ENCODE peak calls at places on chromosomes 5 and 9, in seven cellular contexts. One of them, this sample, is unnamed.
A peak's percentile ranks its signal among the peaks of the same experiment; 100 is the strongest.

GRCh38 chr5:86689103-86689729 is 71.5 kb downstream of the COX7C start:
- DNase-seq in right atrium auricular region: no peak
- DNase-seq in glutamatergic neuron: no peak
- DNase-seq in CD4-positive, alpha-beta T cell: no peak
- DNase-seq in omental fat pad: no peak
- DNase-seq in transverse colon: no peak
- DNase-seq in suprapubic skin: no peak
- DNase-seq in this sample: no peak

GRCh38 chr9:93261281-93261680 is 77.3 kb downstream of the WNK2 start:
- DNase-seq in omental fat pad: no peak
- DNase-seq in glutamatergic neuron: peak; percentile 48
- DNase-seq in right atrium auricular region: peak; percentile 36
- DNase-seq in transverse colon: no peak
- DNase-seq in suprapubic skin: no peak
- DNase-seq in CD4-positive, alpha-beta T cell: no peak
- DNase-seq in this sample: peak; percentile 75

GRCh38 chr9:32644698-32645097 is 9.2 kb upstream of the TAF1L start:
- DNase-seq in right atrium auricular region: no peak
- DNase-seq in suprapubic skin: no peak
- DNase-seq in omental fat pad: no peak
- DNase-seq in glutamatergic neuron: no peak
- DNase-seq in CD4-positive, alpha-beta T cell: no peak
- DNase-seq in transverse colon: no peak
- DNase-seq in this sample: no peak

GRCh38 chr5:139769477-139769876 is 26.1 kb upstream of the PSD2 start:
- DNase-seq in suprapubic skin: no peak
- DNase-seq in transverse colon: no peak
- DNase-seq in omental fat pad: no peak
- DNase-seq in right atrium auricular region: no peak
- DNase-seq in glutamatergic neuron: no peak
- DNase-seq in CD4-positive, alpha-beta T cell: no peak
- DNase-seq in this sample: no peak

GRCh38 chr9:112337547-112337946 is 4.1 kb upstream of the PTBP3 start:
- DNase-seq in CD4-positive, alpha-beta T cell: no peak
- DNase-seq in glutamatergic neuron: no peak
- DNase-seq in suprapubic skin: no peak
- DNase-seq in omental fat pad: no peak
- DNase-seq in transverse colon: no peak
- DNase-seq in right atrium auricular region: no peak
- DNase-seq in this sample: no peak

GRCh38 chr5:139141841-139142240 is 56.3 kb downstream of the SIL1 start:
- DNase-seq in right atrium auricular region: peak; percentile 63
- DNase-seq in omental fat pad: no peak
- DNase-seq in transverse colon: peak; percentile 59
- DNase-seq in suprapubic skin: no peak
- DNase-seq in glutamatergic neuron: no peak
- DNase-seq in CD4-positive, alpha-beta T cell: no peak
- DNase-seq in this sample: no peak

GRCh38 chr5:75052461-75053285 is at the start of gene GCNT4:
- DNase-seq in right atrium auricular region: no peak
- DNase-seq in transverse colon: peak; percentile 38
- DNase-seq in omental fat pad: no peak
- DNase-seq in glutamatergic neuron: peak; percentile 49
- DNase-seq in CD4-positive, alpha-beta T cell: peak; percentile 33
- DNase-seq in suprapubic skin: no peak
- DNase-seq in this sample: no peak

GRCh38 chr9:85528607-85529006 is 213.1 kb downstream of the AGTPBP1 start:
- DNase-seq in CD4-positive, alpha-beta T cell: no peak
- DNase-seq in omental fat pad: no peak
- DNase-seq in suprapubic skin: no peak
- DNase-seq in right atrium auricular region: no peak
- DNase-seq in glutamatergic neuron: no peak
- DNase-seq in transverse colon: no peak
- DNase-seq in this sample: no peak

GRCh38 chr5:10973316-10973715 is 212.3 kb upstream of the DAP start:
- DNase-seq in glutamatergic neuron: no peak
- DNase-seq in suprapubic skin: no peak
- DNase-seq in right atrium auricular region: no peak
- DNase-seq in omental fat pad: no peak
- DNase-seq in transverse colon: no peak
- DNase-seq in CD4-positive, alpha-beta T cell: no peak
- DNase-seq in this sample: no peak

GRCh38 chr9:6090272-6090671 is 74.8 kb upstream of the RANBP6 start:
- DNase-seq in CD4-positive, alpha-beta T cell: no peak
- DNase-seq in transverse colon: no peak
- DNase-seq in omental fat pad: no peak
- DNase-seq in right atrium auricular region: no peak
- DNase-seq in suprapubic skin: no peak
- DNase-seq in glutamatergic neuron: no peak
- DNase-seq in this sample: no peak

GRCh38 chr5:95460662-95461061 is 69.5 kb downstream of the FAM81B start:
- DNase-seq in CD4-positive, alpha-beta T cell: no peak
- DNase-seq in suprapubic skin: no peak
- DNase-seq in glutamatergic neuron: no peak
- DNase-seq in right atrium auricular region: no peak
- DNase-seq in transverse colon: no peak
- DNase-seq in omental fat pad: no peak
- DNase-seq in this sample: no peak

GRCh38 chr5:139638090-139638735 is 9.9 kb upstream of the CXXC5 start:
- DNase-seq in glutamatergic neuron: peak; percentile 88
- DNase-seq in transverse colon: peak; percentile 84
- DNase-seq in CD4-positive, alpha-beta T cell: no peak
- DNase-seq in omental fat pad: no peak
- DNase-seq in right atrium auricular region: peak; percentile 77
- DNase-seq in suprapubic skin: peak; percentile 84
- DNase-seq in this sample: peak; percentile 93

GRCh38 chr5:73256462-73257260 is 83.7 kb downstream of the TMEM174 start:
- DNase-seq in omental fat pad: no peak
- DNase-seq in CD4-positive, alpha-beta T cell: no peak
- DNase-seq in suprapubic skin: no peak
- DNase-seq in right atrium auricular region: no peak
- DNase-seq in transverse colon: no peak
- DNase-seq in glutamatergic neuron: no peak
- DNase-seq in this sample: no peak

GRCh38 chr5:119327018-119327417 is 28.8 kb upstream of the TNFAIP8 start:
- DNase-seq in glutamatergic neuron: no peak
- DNase-seq in CD4-positive, alpha-beta T cell: no peak
- DNase-seq in transverse colon: peak; percentile 20
- DNase-seq in suprapubic skin: no peak
- DNase-seq in right atrium auricular region: no peak
- DNase-seq in omental fat pad: no peak
- DNase-seq in this sample: no peak

GRCh38 chr5:20276061-20276958 is 288.3 kb upstream of the CDH18 start:
- DNase-seq in omental fat pad: no peak
- DNase-seq in suprapubic skin: no peak
- DNase-seq in transverse colon: no peak
- DNase-seq in CD4-positive, alpha-beta T cell: no peak
- DNase-seq in right atrium auricular region: no peak
- DNase-seq in glutamatergic neuron: no peak
- DNase-seq in this sample: no peak

GRCh38 chr9:2857564-2858198 is 13.8 kb upstream of the PUM3 start:
- DNase-seq in suprapubic skin: peak; percentile 67
- DNase-seq in omental fat pad: peak; percentile 49
- DNase-seq in transverse colon: peak; percentile 62
- DNase-seq in glutamatergic neuron: peak; percentile 71
- DNase-seq in CD4-positive, alpha-beta T cell: peak; percentile 54
- DNase-seq in right atrium auricular region: peak; percentile 70
- DNase-seq in this sample: peak; percentile 87

GRCh38 chr5:95075079-95075478 is 209.8 kb downstream of the MCTP1 start:
- DNase-seq in glutamatergic neuron: no peak
- DNase-seq in transverse colon: no peak
- DNase-seq in right atrium auricular region: no peak
- DNase-seq in suprapubic skin: no peak
- DNase-seq in CD4-positive, alpha-beta T cell: no peak
- DNase-seq in omental fat pad: no peak
- DNase-seq in this sample: no peak

GRCh38 chr5:97475847-97476246 is 292.8 kb upstream of the RIOK2 start:
- DNase-seq in transverse colon: no peak
- DNase-seq in glutamatergic neuron: no peak
- DNase-seq in CD4-positive, alpha-beta T cell: no peak
- DNase-seq in omental fat pad: no peak
- DNase-seq in suprapubic skin: no peak
- DNase-seq in right atrium auricular region: no peak
- DNase-seq in this sample: no peak

GRCh38 chr5:73067213-73067612 is 53.2 kb upstream of the TMEM171 start:
- DNase-seq in glutamatergic neuron: no peak
- DNase-seq in suprapubic skin: no peak
- DNase-seq in right atrium auricular region: no peak
- DNase-seq in transverse colon: no peak
- DNase-seq in omental fat pad: no peak
- DNase-seq in CD4-positive, alpha-beta T cell: no peak
- DNase-seq in this sample: no peak

GRCh38 chr5:169416583-169417196 is 115.8 kb upstream of the SLIT3 start:
- DNase-seq in transverse colon: peak; percentile 13
- DNase-seq in CD4-positive, alpha-beta T cell: no peak
- DNase-seq in omental fat pad: peak; percentile 52
- DNase-seq in glutamatergic neuron: peak; percentile 82
- DNase-seq in suprapubic skin: peak; percentile 76
- DNase-seq in right atrium auricular region: peak; percentile 72
- DNase-seq in this sample: no peak

GRCh38 chr5:88743231-88743879 is 139.6 kb downstream of the MEF2C start:
- DNase-seq in CD4-positive, alpha-beta T cell: no peak
- DNase-seq in transverse colon: no peak
- DNase-seq in suprapubic skin: no peak
- DNase-seq in glutamatergic neuron: no peak
- DNase-seq in right atrium auricular region: no peak
- DNase-seq in omental fat pad: no peak
- DNase-seq in this sample: no peak

GRCh38 chr9:121634800-121635261 is 16.6 kb upstream of the DAB2IP start:
- DNase-seq in omental fat pad: no peak
- DNase-seq in CD4-positive, alpha-beta T cell: no peak
- DNase-seq in glutamatergic neuron: peak; percentile 77
- DNase-seq in right atrium auricular region: no peak
- DNase-seq in transverse colon: no peak
- DNase-seq in suprapubic skin: no peak
- DNase-seq in this sample: no peak
- TF ChIP-seq CTCF in omental fat pad: no peak
- TF ChIP-seq CTCF in CD4-positive, alpha-beta T cell: no peak
- TF ChIP-seq CTCF in glutamatergic neuron: peak; percentile 43
- TF ChIP-seq CTCF in right atrium auricular region: peak; percentile 69
- TF ChIP-seq CTCF in transverse colon: peak; percentile 33
- TF ChIP-seq CTCF in suprapubic skin: no peak
- TF ChIP-seq CTCF in this sample: peak; percentile 62

GRCh38 chr5:137037848-137038247 is 461.3 kb downstream of the SPOCK1 start:
- DNase-seq in suprapubic skin: no peak
- DNase-seq in transverse colon: no peak
- DNase-seq in omental fat pad: no peak
- DNase-seq in glutamatergic neuron: no peak
- DNase-seq in CD4-positive, alpha-beta T cell: no peak
- DNase-seq in right atrium auricular region: no peak
- DNase-seq in this sample: no peak
- TF ChIP-seq CTCF in suprapubic skin: no peak
- TF ChIP-seq CTCF in transverse colon: no peak
- TF ChIP-seq CTCF in omental fat pad: no peak
- TF ChIP-seq CTCF in glutamatergic neuron: no peak
- TF ChIP-seq CTCF in CD4-positive, alpha-beta T cell: no peak
- TF ChIP-seq CTCF in right atrium auricular region: no peak
- TF ChIP-seq CTCF in this sample: no peak

DNA sequence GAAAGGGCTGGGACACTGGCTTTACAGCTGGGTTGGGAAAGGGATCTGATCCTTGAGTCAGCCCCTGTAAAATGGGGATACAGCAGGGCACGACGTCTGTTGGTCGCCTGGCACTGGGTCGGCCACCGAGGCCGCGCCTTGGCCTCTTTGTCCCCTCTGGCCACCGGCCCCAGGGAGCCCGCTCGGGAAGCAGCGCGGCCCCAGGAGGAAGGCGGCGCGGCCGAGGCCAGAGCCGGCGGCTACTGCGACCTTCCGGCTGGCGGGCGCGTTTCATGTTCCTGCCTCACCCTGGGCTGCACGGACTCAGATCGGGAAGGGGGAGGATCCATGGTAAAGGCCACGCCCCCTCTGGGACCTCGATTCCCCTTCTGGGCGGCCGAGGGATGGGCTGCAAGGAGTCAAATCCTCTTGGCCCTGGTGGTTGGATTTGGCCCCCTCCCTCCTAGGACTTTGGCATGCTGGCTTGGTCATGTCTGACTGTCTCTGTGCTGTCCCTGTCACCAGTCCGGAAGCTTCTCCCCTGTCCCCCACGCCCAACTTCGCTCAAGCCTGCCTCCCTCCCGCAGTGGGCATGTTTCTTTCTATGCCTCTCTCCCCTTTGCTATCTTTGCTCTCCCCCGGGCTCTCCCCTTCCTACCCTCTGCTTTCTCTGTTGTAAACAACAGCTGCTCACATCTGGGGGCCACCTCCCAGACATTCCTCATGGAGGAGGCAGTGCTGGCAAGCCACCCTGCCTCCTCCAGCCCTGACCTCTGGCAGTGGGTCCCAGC is 25.8 kb downstream of the FPGS start:
- DNase-seq in glutamatergic neuron: peak; percentile 84
- DNase-seq in transverse colon: peak; percentile 79
- DNase-seq in omental fat pad: peak; percentile 70
- DNase-seq in CD4-positive, alpha-beta T cell: no peak
- DNase-seq in suprapubic skin: peak; percentile 94
- DNase-seq in right atrium auricular region: peak; percentile 97
- DNase-seq in this sample: no peak
- TF ChIP-seq CTCF in glutamatergic neuron: no peak
- TF ChIP-seq CTCF in transverse colon: no peak
- TF ChIP-seq CTCF in omental fat pad: no peak
- TF ChIP-seq CTCF in CD4-positive, alpha-beta T cell: no peak
- TF ChIP-seq CTCF in suprapubic skin: no peak
- TF ChIP-seq CTCF in right atrium auricular region: no peak
- TF ChIP-seq CTCF in this sample: no peak

GRCh38 chr5:61279725-61280124 is 52.3 kb upstream of the ZSWIM6 start:
- DNase-seq in CD4-positive, alpha-beta T cell: no peak
- DNase-seq in suprapubic skin: no peak
- DNase-seq in glutamatergic neuron: no peak
- DNase-seq in transverse colon: no peak
- DNase-seq in omental fat pad: no peak
- DNase-seq in right atrium auricular region: no peak
- DNase-seq in this sample: no peak

GRCh38 chr5:61275841-61276240 is 56.2 kb upstream of the ZSWIM6 start:
- DNase-seq in suprapubic skin: peak; percentile 68
- DNase-seq in glutamatergic neuron: no peak
- DNase-seq in transverse colon: peak; percentile 35
- DNase-seq in CD4-positive, alpha-beta T cell: no peak
- DNase-seq in omental fat pad: no peak
- DNase-seq in right atrium auricular region: peak; percentile 67
- DNase-seq in this sample: no peak

GRCh38 chr5:61274561-61274960 is 57.5 kb upstream of the ZSWIM6 start:
- DNase-seq in suprapubic skin: no peak
- DNase-seq in CD4-positive, alpha-beta T cell: no peak
- DNase-seq in right atrium auricular region: no peak
- DNase-seq in glutamatergic neuron: no peak
- DNase-seq in transverse colon: no peak
- DNase-seq in omental fat pad: no peak
- DNase-seq in this sample: no peak

GRCh38 chr5:61277781-61278180 is 54.3 kb upstream of the ZSWIM6 start:
- DNase-seq in glutamatergic neuron: no peak
- DNase-seq in CD4-positive, alpha-beta T cell: no peak
- DNase-seq in transverse colon: no peak
- DNase-seq in suprapubic skin: no peak
- DNase-seq in omental fat pad: no peak
- DNase-seq in right atrium auricular region: no peak
- DNase-seq in this sample: peak; percentile 40

DNA sequence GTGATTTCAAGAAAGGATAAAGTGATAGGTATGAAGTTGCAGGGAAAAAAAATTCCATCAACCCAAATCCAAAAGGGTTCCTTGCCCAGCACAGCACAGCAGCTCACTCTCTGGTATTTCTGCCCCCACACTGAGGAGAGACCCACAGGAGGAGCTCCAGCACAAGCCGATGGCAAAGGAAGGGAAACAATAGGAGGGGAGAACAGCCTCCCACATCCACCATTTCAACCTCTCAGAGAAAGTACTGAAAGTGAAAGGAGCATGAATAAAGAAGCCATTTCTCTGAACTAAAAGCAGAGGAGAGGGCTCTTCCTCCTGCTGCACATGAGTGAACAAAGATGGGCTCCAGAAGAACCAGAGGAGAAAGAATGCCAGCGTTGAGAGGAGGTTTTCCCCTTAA is 54.9 kb upstream of the ZSWIM6 start:
- DNase-seq in transverse colon: no peak
- DNase-seq in omental fat pad: no peak
- DNase-seq in glutamatergic neuron: no peak
- DNase-seq in suprapubic skin: no peak
- DNase-seq in CD4-positive, alpha-beta T cell: no peak
- DNase-seq in right atrium auricular region: no peak
- DNase-seq in this sample: no peak
- TF ChIP-seq CTCF in transverse colon: no peak
- TF ChIP-seq CTCF in omental fat pad: no peak
- TF ChIP-seq CTCF in glutamatergic neuron: no peak
- TF ChIP-seq CTCF in suprapubic skin: no peak
- TF ChIP-seq CTCF in CD4-positive, alpha-beta T cell: no peak
- TF ChIP-seq CTCF in right atrium auricular region: peak; percentile 46
- TF ChIP-seq CTCF in this sample: peak; percentile 59

This sample was measured in osteocyte.